ENCODE peak calls at places on chromosomes 13 and 19, in four cellular contexts. T, A, V and U are unnamed samples. For H3K27me3, the result is how much of the 10 kb centered on the place peaks cover.

GRCh38 chr13:99987180-99988047 is 5.8 kb downstream of the ZIC2 start:
- DNase-seq in V (no peak), T (no peak), A (no peak), U (no peak)

GRCh38 chr19:48171584-48172170 is 1.2 kb downstream of the ZSWIM9 start:
- DNase-seq in T (peak), V (no peak), A (peak), U (no peak)

GRCh38 chr13:100403675-100404074 is 184.9 kb downstream of the GGACT start:
- DNase-seq in A (no peak), T (no peak), V (no peak), U (no peak)

GRCh38 chr13:27005556-27005955 is 166.1 kb downstream of the USP12 start:
- DNase-seq in A (no peak), V (peak), T (no peak), U (no peak)

GRCh38 chr19:44807162-44807561 is 1.7 kb upstream of the BCAM start:
- DNase-seq in A (no peak), T (no peak), V (peak), U (no peak)

GRCh38 chr13:78409172-78409571 is 194.2 kb downstream of the POU4F1 start:
- DNase-seq in V (no peak), T (no peak), A (no peak), U (peak)

GRCh38 chr13:23922005-23922932 is 25.0 kb upstream of the C1QTNF9B start:
- DNase-seq in T (no peak), V (peak), A (no peak), U (no peak)

GRCh38 chr19:8821748-8822241 is 10.3 kb downstream of the ZNF558 start:
- DNase-seq in V (no peak), A (no peak), T (no peak), U (no peak)

GRCh38 chr13:43077446-43077845 is 54.1 kb downstream of the DNAJC15 start:
- DNase-seq in T (no peak), A (no peak), V (no peak), U (no peak)

GRCh38 chr13:65461590-65461989 is 1768.5 kb downstream of the PCDH9 start:
- DNase-seq in T (no peak), A (no peak), V (no peak), U (no peak)

GRCh38 chr19:30590596-30591229 is 218.5 kb downstream of the ZNF536 start:
- DNase-seq in V (no peak), A (no peak), T (no peak), U (no peak)

GRCh38 chr19:57008432-57008831 is 111.4 kb upstream of the USP29 start:
- DNase-seq in V (no peak), A (no peak), T (no peak), U (no peak)

GRCh38 chr19:56350416-56351045 is 35.9 kb upstream of the ZSCAN5A start:
- DNase-seq in T (no peak), V (peak), A (no peak), U (no peak)

GRCh38 chr13:57633950-57634828 is 2.6 kb downstream of the PCDH17 start:
- DNase-seq in T (peak), V (no peak), A (no peak), U (no peak)

GRCh38 chr19:14526423-14526822 is 3.0 kb upstream of the TECR start:
- DNase-seq in T (no peak), V (no peak), A (no peak), U (no peak)

DNA sequence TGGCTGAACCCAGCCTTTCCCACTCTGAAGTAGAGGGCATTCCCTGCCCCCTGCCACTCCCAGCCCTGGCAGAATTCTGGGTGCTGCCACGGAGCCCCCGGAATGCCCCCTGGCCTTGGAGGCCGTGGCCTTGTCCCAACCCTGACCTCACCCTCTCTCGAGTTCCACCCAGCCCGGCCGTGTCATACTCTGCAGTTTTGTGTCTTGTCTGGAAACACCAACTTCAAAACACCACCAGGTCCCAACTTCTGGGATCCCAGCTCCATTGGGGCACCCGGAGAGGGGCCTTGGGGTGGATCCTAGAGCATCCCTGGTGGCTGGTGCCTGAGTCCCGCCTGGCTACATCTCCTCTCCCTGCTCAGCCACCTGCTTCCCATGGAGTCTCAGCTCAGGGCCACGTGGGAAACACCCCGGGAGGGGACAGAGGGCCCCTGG is 81.4 kb upstream of the MCF2L start:
- DNase-seq in A (peak), T (peak), V (peak), U (no peak)
- H3K4me3 ChIP-seq in A (no peak), T (no peak), V (no peak), U (no peak)

GRCh38 chr19:4343056-4343844 is at the start of gene MPND:
- DNase-seq in T (peak), V (peak), A (peak), U (peak)
- TF ChIP-seq CTCF in T (no peak), V (peak), A (peak), U (peak)

GRCh38 chr19:1744822-1745563 is 8.3 kb upstream of the ONECUT3 start:
- DNase-seq in V (no peak), A (no peak), T (no peak), U (no peak)
- H3K27me3 ChIP-seq in V (under half), A (half or more), T (under half), U (under half)

GRCh38 chr13:45337803-45338202 is 3.2 kb downstream of the TPT1 start:
- DNase-seq in A (no peak), V (no peak), T (no peak), U (no peak)
- H3K4me3 ChIP-seq in A (peak), V (peak), T (no peak), U (no peak)

GRCh38 chr19:22882797-22883196 is 50.7 kb downstream of the ZNF723 start:
- DNase-seq in T (no peak), A (no peak), V (no peak), U (no peak)
- TF ChIP-seq CTCF in T (no peak), A (peak), V (peak), U (no peak)

GRCh38 chr13:97028441-97029299 is 34.4 kb upstream of the OXGR1 start:
- DNase-seq in T (no peak), V (peak), A (peak), U (peak)
- H3K27me3 ChIP-seq in T (under half), V (under half), A (under half), U (under half)

DNA sequence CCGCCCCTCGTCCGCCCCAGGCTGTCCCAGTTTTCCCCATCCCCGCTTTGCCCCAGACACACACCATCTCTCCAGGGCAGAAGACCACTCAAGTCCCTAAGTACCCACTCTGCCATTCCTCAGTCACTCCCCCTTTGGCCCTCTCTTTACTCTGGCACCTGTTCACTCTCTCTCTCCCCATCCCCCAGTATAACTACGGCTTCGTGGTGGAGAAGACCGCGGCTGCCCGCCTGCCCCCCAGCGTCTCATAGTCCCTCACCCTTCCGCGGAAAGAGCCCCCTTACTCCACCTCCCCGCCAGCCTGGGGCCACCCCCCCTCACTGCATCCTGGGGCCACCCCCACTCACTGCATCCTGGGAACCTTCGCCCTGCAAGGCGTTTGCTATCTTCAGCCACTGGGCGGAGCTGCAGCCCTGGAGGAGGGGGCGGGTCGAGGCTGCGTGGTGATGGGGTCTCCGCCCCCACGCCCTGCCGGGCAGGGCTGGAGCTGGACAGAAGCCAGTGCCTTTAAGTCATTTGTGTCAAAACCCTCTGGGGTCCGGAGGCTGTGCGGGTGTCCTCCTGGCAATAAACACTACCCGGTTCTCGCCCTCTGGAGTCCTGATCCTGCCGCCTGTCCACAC is 5.0 kb downstream of the MVB12A start:
- DNase-seq in A (peak), V (no peak), T (peak), U (peak)
- H3K4me3 ChIP-seq in A (no peak), V (no peak), T (no peak), U (no peak)

DNA sequence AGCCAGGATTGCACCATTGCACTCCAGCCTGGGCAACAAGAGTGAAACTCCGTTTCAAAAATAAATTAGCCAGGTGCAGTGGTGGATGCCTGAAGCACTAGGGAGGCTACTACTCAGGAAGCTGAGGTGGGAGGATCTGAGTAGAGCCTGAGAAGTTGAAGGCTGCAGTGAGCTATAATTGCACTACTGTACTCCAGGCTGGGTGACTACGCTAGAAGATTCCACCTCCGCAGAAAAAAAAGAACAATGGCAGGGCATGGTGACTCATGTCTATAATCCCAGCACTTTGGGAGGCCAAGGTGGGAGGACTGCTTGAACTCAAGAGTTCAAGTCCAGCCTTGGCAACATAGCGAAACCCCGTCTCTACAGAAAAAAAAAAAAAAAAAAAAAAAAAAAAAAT is 20.5 kb downstream of the HAUS8 start:
- DNase-seq in A (no peak), V (no peak), T (no peak), U (no peak)
- TF ChIP-seq CTCF in A (no peak), V (no peak), T (no peak), U (no peak)

GRCh38 chr13:102122147-102122546 is 279.7 kb downstream of the FGF14 start:
- DNase-seq in T (no peak), A (no peak), V (no peak), U (no peak)

GRCh38 chr13:102117175-102117830 is 284.5 kb downstream of the FGF14 start:
- DNase-seq in T (no peak), A (no peak), V (no peak), U (no peak)
- H3K27me3 ChIP-seq in T (under half), A (under half), V (under half), U (under half)

DNA sequence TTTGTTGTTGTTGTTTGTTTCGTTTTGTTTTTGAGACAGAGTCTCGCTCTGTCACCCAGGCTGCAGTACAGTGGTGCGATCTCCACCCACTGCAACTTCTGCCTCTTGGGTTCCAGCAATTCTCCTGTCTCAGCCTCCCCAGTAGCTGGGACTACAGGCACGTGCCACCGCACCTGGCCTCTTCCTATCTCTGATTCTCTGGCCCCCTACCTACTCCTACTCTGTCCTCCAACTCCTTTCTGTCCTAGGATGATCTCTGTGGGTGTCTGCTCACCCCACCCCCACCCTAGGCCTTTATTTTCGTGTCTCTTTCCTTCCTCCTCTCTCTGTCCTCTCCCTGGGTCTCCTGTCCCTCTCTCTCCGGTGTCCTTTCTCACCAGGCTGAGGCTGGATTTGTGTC is 1.2 kb downstream of the PIH1D1 start:
- DNase-seq in V (no peak), T (no peak), A (no peak), U (no peak)
- H3K4me3 ChIP-seq in V (peak), T (no peak), A (peak), U (peak)